ENCODE peak calls at places on chromosomes 2 and 18, in seven cellular contexts. A is bronchial epithelial cell; R is body of pancreas; S is iris pigment epithelial cell; U is activated T-helper 9 cell treated with anti-CD3 and anti-CD28 coated beads, Interleukin-2, amount 50 U/mL, for 16 hours; N is globus pallidus; C is stimulated activated CD4-positive, alpha-beta T cell treated with anti-CD3 and anti-CD28 coated beads, Interleukin-2, amount 100 ng/mL, for 24 hours. P is an unnamed sample.

GRCh38 chr2:183034806-183035205 is 3.5 kb downstream of the NCKAP1 start:
- DNase-seq in A (no peak), R (no peak), S (peak), U (no peak), N (no peak), C (no peak), P (peak)

GRCh38 chr2:10297950-10298349 is 4.8 kb upstream of the HPCAL1 start:
- DNase-seq in A (peak), R (peak), S (peak), U (peak), N (no peak), C (peak), P (peak)

GRCh38 chr2:226446406-226447001 is 353.1 kb downstream of the IRS1 start:
- DNase-seq in A (no peak), R (no peak), S (peak), U (no peak), N (no peak), C (no peak), P (no peak)

GRCh38 chr2:142131016-142131714 is at the start of gene LRP1B:
- DNase-seq in A (peak), R (peak), S (peak), U (no peak), N (peak), C (no peak), P (peak)

GRCh38 chr18:79211844-79212243 is 142.7 kb downstream of the ATP9B start:
- DNase-seq in A (peak), R (no peak), S (peak), U (no peak), N (no peak), C (no peak), P (no peak)

GRCh38 chr2:196586511-196586991 is 53.0 kb upstream of the CCDC150 start:
- DNase-seq in A (peak), R (no peak), S (peak), U (no peak), N (peak), C (no peak), P (peak)

GRCh38 chr2:3692375-3692774 is 11.0 kb upstream of the DCDC2C start:
- DNase-seq in A (peak), R (no peak), S (peak), U (no peak), N (no peak), C (no peak), P (peak)

GRCh38 chr18:79275992-79276391 is 119.7 kb upstream of the NFATC1 start:
- DNase-seq in A (peak), R (no peak), S (peak), U (no peak), N (no peak), C (no peak), P (no peak)

GRCh38 chr18:13292736-13293135 is 74.2 kb downstream of the LDLRAD4 start:
- DNase-seq in A (no peak), R (no peak), S (no peak), U (no peak), N (no peak), C (no peak), P (peak)

GRCh38 chr2:102245266-102246151 is 58.7 kb downstream of the IL1RL2 start:
- DNase-seq in A (no peak), R (no peak), S (no peak), U (no peak), N (no peak), C (no peak), P (no peak)